ENCODE peak calls at places on chromosomes 5 and 9, in five cellular contexts. W, H, Z, P and Q are unnamed samples. For H3K9me3, the result is how much of the 10 kb centered on the place peaks cover.

GRCh38 chr5:106361905-106362304 is 1308.8 kb downstream of the EFNA5 start:
- DNase-seq in Z (no peak), H (no peak), P (no peak), W (no peak), Q (no peak)

GRCh38 chr5:18202147-18202546 is 567.9 kb downstream of the TAF11L14 start:
- DNase-seq in H (no peak), P (no peak), Z (no peak), W (no peak), Q (no peak)

GRCh38 chr9:133858771-133859170 is 120.6 kb upstream of the SARDH start:
- DNase-seq in H (no peak), P (no peak), W (no peak), Z (no peak), Q (no peak)

GRCh38 chr9:14395300-14396082 is 81.5 kb upstream of the NFIB start:
- DNase-seq in H (peak), W (peak), Z (no peak), P (no peak), Q (peak)

GRCh38 chr9:137300607-137301085 is 1.4 kb downstream of the NRARP start:
- DNase-seq in H (no peak), P (no peak), Z (no peak), W (no peak), Q (no peak)

GRCh38 chr9:136311433-136312375 is 7.8 kb upstream of the CCDC187 start:
- DNase-seq in W (no peak), Z (no peak), P (peak), H (no peak), Q (no peak)

GRCh38 chr5:93596676-93597441 is 13.8 kb downstream of the NR2F1 start:
- DNase-seq in Z (no peak), P (peak), W (no peak), H (peak), Q (no peak)

GRCh38 chr5:135185461-135186075 is 151.5 kb upstream of the PITX1 start:
- DNase-seq in Z (no peak), W (no peak), P (no peak), H (no peak), Q (no peak)

GRCh38 chr9:83385317-83385716 is 152.9 kb downstream of the FRMD3 start:
- DNase-seq in Z (no peak), P (no peak), H (no peak), W (no peak), Q (no peak)

GRCh38 chr5:176542596-176543427 is 5.6 kb upstream of the RNF44 start:
- DNase-seq in P (peak), H (peak), Z (no peak), W (no peak), Q (peak)

GRCh38 chr5:151900876-151901275 is 23.8 kb downstream of the GLRA1 start:
- DNase-seq in H (no peak), W (no peak), P (no peak), Z (no peak), Q (no peak)

GRCh38 chr5:102811962-102812361 is 56.9 kb downstream of the PAM start:
- DNase-seq in Z (no peak), H (no peak), W (no peak), P (peak), Q (no peak)

GRCh38 chr5:387491-388265 is 55.3 kb upstream of the EXOC3 start:
- DNase-seq in P (no peak), W (no peak), H (peak), Z (peak), Q (peak)

GRCh38 chr5:14450055-14450524 is 131.5 kb upstream of the OTULINL start:
- DNase-seq in Z (peak), W (peak), H (no peak), P (no peak), Q (no peak)

GRCh38 chr9:134709512-134710270 is 68.1 kb downstream of the COL5A1 start:
- DNase-seq in P (no peak), W (peak), H (no peak), Z (no peak), Q (no peak)

GRCh38 chr5:177338251-177339106 is 13.0 kb downstream of the LMAN2 start:
- DNase-seq in Z (no peak), H (peak), P (no peak), W (no peak), Q (no peak)

GRCh38 chr5:82320971-82321370 is 42.8 kb upstream of the RPS23 start:
- DNase-seq in H (no peak), W (no peak), Z (no peak), P (no peak), Q (no peak)

GRCh38 chr9:70011366-70011765 is 32.3 kb upstream of the MAMDC2 start:
- DNase-seq in W (no peak), H (no peak), P (no peak), Z (no peak), Q (no peak)

GRCh38 chr9:114507726-114508125 is 2.5 kb upstream of the WHRN start:
- DNase-seq in W (no peak), P (peak), H (no peak), Z (no peak), Q (peak)

GRCh38 chr9:93266521-93267001 is 82.6 kb downstream of the WNK2 start:
- DNase-seq in Z (peak), H (peak), W (no peak), P (no peak), Q (no peak)

GRCh38 chr9:93127395-93127911 is 6.6 kb downstream of the NINJ1 start:
- DNase-seq in P (no peak), H (peak), W (no peak), Z (peak), Q (no peak)

GRCh38 chr9:121774715-121775613 is 123.5 kb downstream of the DAB2IP start:
- DNase-seq in W (peak), P (no peak), Z (peak), H (no peak), Q (no peak)

GRCh38 chr9:119611564-119611963 is 242.3 kb upstream of the BRINP1 start:
- DNase-seq in W (no peak), P (no peak), Z (no peak), H (no peak), Q (no peak)

GRCh38 chr9:82369251-82369945 is 380.8 kb downstream of the SPATA31D1 start:
- DNase-seq in P (no peak), H (no peak), W (no peak), Z (no peak), Q (no peak)

GRCh38 chr9:71703172-71703872 is 65.0 kb downstream of the CEMIP2 start:
- DNase-seq in W (no peak), H (no peak), Z (no peak), P (no peak), Q (no peak)

GRCh38 chr5:176674799-176675198 is 27.5 kb downstream of the TSPAN17 start:
- DNase-seq in P (no peak), H (no peak), W (no peak), Z (no peak), Q (no peak)

GRCh38 chr5:1171340-1171941 is 30.0 kb upstream of the SLC6A19 start:
- DNase-seq in H (no peak), Z (peak), W (peak), P (peak), Q (peak)

GRCh38 chr9:84121991-84122523 is 141.5 kb downstream of the RMI1 start:
- DNase-seq in W (no peak), H (no peak), P (no peak), Z (no peak), Q (no peak)

GRCh38 chr9:127033784-127034183 is 88.7 kb downstream of the ANGPTL2 start:
- DNase-seq in P (no peak), Z (no peak), H (no peak), W (no peak), Q (no peak)

GRCh38 chr9:86960938-86961337 is 13.6 kb upstream of the GAS1 start:
- DNase-seq in W (no peak), H (no peak), P (no peak), Z (no peak), Q (no peak)

GRCh38 chr5:78221467-78221866 is 73.0 kb downstream of the AP3B1 start:
- DNase-seq in Z (no peak), W (no peak), H (no peak), P (no peak), Q (no peak)

GRCh38 chr5:78211052-78211451 is 83.4 kb downstream of the AP3B1 start:
- DNase-seq in H (no peak), P (no peak), Z (no peak), W (no peak), Q (no peak)

GRCh38 chr5:78213799-78214198 is 80.7 kb downstream of the AP3B1 start:
- DNase-seq in P (no peak), W (no peak), Z (no peak), H (no peak), Q (no peak)

GRCh38 chr5:78215565-78215964 is 78.9 kb downstream of the AP3B1 start:
- DNase-seq in P (no peak), W (no peak), H (no peak), Z (no peak), Q (no peak)

DNA sequence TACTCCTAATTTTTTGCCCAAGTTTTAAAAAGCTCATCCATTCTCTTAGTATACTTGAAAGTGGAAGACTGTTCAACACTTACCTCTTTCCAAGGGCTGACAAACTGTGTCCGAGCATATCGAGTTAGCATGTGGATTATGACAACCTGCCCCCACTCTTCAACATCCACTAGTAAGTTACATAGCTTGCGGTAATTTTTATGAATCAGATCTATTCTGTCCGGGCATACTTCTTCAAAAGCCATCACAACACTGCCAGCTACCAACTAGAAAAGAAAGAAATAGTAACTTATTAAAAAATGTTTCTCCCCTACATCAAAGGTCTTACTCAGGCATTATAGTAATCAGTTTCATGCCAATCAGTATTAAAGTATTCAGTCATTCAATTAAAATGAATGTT is 78.5 kb downstream of the AP3B1 start:
- DNase-seq in P (no peak), W (no peak), Z (no peak), H (no peak), Q (no peak)
- H3K9me3 ChIP-seq in P (under half), W (under half), Z (under half), H (under half), Q (under half)

GRCh38 chr5:28014779-28015178 is 976.4 kb upstream of the CDH9 start:
- DNase-seq in P (peak), W (no peak), H (no peak), Z (no peak), Q (peak)

GRCh38 chr5:28012538-28012937 is 974.2 kb upstream of the CDH9 start:
- DNase-seq in P (no peak), W (no peak), Z (no peak), H (no peak), Q (no peak)

GRCh38 chr5:28009526-28010025 is 971.2 kb upstream of the CDH9 start:
- DNase-seq in W (no peak), P (peak), H (no peak), Z (no peak), Q (no peak)
- H3K9me3 ChIP-seq in W (under half), P (under half), H (under half), Z (under half), Q (under half)

GRCh38 chr5:4020386-4020785 is 424.8 kb downstream of the IRX1 start:
- DNase-seq in H (no peak), W (no peak), Z (no peak), P (no peak), Q (no peak)
- H3K9me3 ChIP-seq in H (under half), W (under half), Z (under half), P (under half), Q (under half)

DNA sequence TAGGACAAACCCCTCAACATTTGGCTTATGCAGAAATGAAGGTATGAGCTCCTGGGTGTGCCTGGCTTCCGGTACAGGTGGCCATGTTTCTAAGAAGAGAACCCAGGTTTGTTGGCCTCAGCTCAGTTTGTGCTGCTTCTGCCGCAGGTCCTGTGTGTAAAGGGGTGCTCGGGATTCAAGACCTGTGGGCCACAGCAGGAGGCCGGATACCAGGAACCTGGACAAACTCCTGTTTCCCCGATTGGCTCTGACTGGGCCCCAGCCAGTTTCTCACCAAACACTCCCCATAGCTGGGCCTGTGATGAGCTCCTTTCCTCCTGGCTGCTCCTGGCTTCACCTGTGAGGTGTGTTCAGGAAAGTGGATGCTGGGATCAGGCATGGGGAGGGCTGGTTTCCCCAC is 271.2 kb upstream of the IRX2 start:
- DNase-seq in H (no peak), Z (no peak), P (no peak), W (no peak), Q (no peak)
- H3K9me3 ChIP-seq in H (under half), Z (under half), P (under half), W (under half), Q (under half)

DNA sequence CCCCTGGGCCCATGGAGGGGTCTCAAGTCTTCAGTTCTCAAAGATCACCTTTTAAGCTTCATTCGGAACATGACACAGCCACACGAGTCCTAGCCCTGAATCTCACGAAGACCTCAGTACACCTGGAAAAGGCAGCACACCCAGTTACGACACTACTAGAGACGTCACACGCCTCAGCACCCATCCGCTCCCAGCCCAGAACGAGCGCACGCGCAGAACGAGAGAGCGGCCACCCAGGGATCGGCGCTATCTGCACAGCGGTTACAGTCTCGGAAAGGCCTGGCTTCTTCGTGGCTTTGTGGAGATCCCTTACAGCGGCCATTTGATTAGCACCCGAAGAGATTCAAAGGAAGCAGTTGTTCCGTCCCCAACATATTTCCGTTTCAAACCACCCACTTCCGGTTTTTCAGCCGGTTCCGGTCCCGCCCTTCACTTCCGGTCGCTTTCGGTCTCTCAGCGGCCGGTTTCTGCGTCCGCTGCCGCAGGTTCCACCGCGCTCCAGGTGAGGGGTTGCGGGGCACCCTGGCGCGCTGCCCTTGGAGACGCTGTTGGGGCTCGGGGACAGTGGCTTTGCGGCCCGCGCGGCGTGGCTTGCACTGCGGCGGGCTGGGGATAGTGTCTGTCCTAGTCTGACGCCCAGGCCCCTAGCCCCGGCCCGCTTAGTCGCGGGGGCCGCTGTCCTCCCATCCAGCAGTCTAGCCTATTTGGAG is at the start of gene UBLCP1:
- DNase-seq in W (peak), H (peak), P (peak), Z (peak), Q (peak)
- H3K9me3 ChIP-seq in W (under half), H (under half), P (under half), Z (under half), Q (under half)

GRCh38 chr5:141420855-141421488 is at the start of gene PCDHGA11:
- DNase-seq in W (peak), H (no peak), P (no peak), Z (no peak), Q (peak)
- H3K9me3 ChIP-seq in W (under half), H (half or more), P (under half), Z (under half), Q (under half)

GRCh38 chr5:141343242-141343952 is at the start of gene PCDHGA3:
- DNase-seq in W (no peak), Z (no peak), H (no peak), P (no peak), Q (peak)
- H3K9me3 ChIP-seq in W (under half), Z (under half), H (half or more), P (under half), Q (under half)

DNA sequence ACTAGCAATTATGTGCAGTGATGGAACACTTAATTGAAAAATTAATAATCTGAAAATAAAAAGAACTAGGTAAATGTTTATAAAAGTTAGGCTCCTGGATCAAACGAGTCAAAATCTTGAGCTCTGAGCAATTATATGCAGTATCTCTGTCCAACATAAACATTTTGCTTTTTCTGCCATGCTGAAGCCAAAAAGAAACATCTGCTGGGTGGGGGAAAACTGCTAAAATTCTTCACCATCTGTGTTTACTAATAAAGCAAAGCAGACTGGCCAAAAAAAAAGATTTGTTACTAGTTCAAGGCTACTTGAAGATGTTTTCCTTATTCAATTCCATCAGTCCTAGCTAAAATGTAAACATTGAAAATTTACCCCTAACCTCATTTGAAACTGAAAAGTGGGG is 29.7 kb downstream of the GTF3C4 start:
- DNase-seq in P (no peak), W (no peak), H (no peak), Z (no peak), Q (no peak)
- H3K9me3 ChIP-seq in P (under half), W (under half), H (under half), Z (under half), Q (under half)